ENCODE peak calls at places on chromosomes 13 and 19, in five cellular contexts. R is stimulated activated CD4-positive, alpha-beta T cell treated with anti-CD3 and anti-CD28 coated beads, Interleukin-1b, Interleukin-23, amount 100 ng/mL, for 1 hour; S is hypothalamus; E is hepatocyte; K is neural crest cell. Y is an unnamed sample.

GRCh38 chr13:109146912-109147624 is 517.7 kb downstream of the MYO16 start:
- DNase-seq in R (no peak), E (no peak), K (no peak), S (no peak), Y (peak)

GRCh38 chr19:5141926-5142724 is 173.2 kb downstream of the KDM4B start:
- DNase-seq in E (no peak), R (no peak), S (no peak), K (no peak), Y (no peak)

GRCh38 chr13:51793570-51794273 is 10.2 kb downstream of the DHRS12 start:
- DNase-seq in E (peak), R (no peak), S (no peak), K (no peak), Y (peak)

GRCh38 chr19:5046339-5047039 is 77.6 kb downstream of the KDM4B start:
- DNase-seq in S (no peak), E (peak), K (no peak), R (no peak), Y (no peak)

GRCh38 chr13:110921209-110921608 is 6.3 kb upstream of the ANKRD10 start:
- DNase-seq in K (no peak), R (no peak), E (no peak), S (no peak), Y (no peak)

GRCh38 chr13:21465710-21466160 is 6.6 kb upstream of the ZDHHC20 start:
- DNase-seq in E (peak), R (no peak), S (no peak), K (no peak), Y (no peak)

GRCh38 chr13:41050041-41050440 is 11.3 kb upstream of the WBP4 start:
- DNase-seq in E (no peak), S (no peak), R (no peak), K (no peak), Y (peak)

GRCh38 chr13:48859168-48860105 is 116.3 kb upstream of the FNDC3A start:
- DNase-seq in R (no peak), S (no peak), E (peak), K (no peak), Y (no peak)

GRCh38 chr13:110232146-110232545 is 74.8 kb downstream of the COL4A1 start:
- DNase-seq in K (no peak), R (no peak), S (no peak), E (no peak), Y (peak)

GRCh38 chr19:7744871-7745270 is 2.5 kb downstream of the CD209 start:
- DNase-seq in R (no peak), E (no peak), S (no peak), K (no peak), Y (no peak)

GRCh38 chr19:56769650-56770049 is 70.9 kb downstream of the PEG3 start:
- DNase-seq in K (no peak), S (no peak), R (no peak), E (no peak), Y (no peak)

GRCh38 chr19:18995804-18996241 is 37.5 kb downstream of the SUGP2 start:
- DNase-seq in S (no peak), R (no peak), E (peak), K (peak), Y (peak)

GRCh38 chr19:41696402-41697197 is 8.5 kb upstream of the CEACAM7 start:
- DNase-seq in E (no peak), R (no peak), S (no peak), K (no peak), Y (peak)

GRCh38 chr19:5983367-5983955 is 5.5 kb upstream of the RANBP3 start:
- DNase-seq in E (no peak), S (no peak), K (no peak), R (no peak), Y (no peak)

GRCh38 chr13:41648314-41648935 is 191.1 kb downstream of the RGCC start:
- DNase-seq in S (no peak), E (peak), R (no peak), K (no peak), Y (peak)

GRCh38 chr19:33689138-33689746 is 67.5 kb downstream of the CHST8 start:
- DNase-seq in S (no peak), E (no peak), R (no peak), K (no peak), Y (no peak)

GRCh38 chr13:98050041-98050466 is 92.8 kb upstream of the FARP1 start:
- DNase-seq in E (peak), K (no peak), R (no peak), S (no peak), Y (no peak)

GRCh38 chr13:108297114-108297513 is 27.6 kb downstream of the TNFSF13B start:
- DNase-seq in E (no peak), K (no peak), S (no peak), R (no peak), Y (no peak)

GRCh38 chr19:34260771-34261173 is 6.4 kb downstream of the GARRE1 start:
- DNase-seq in K (no peak), S (no peak), R (no peak), E (peak), Y (peak)

GRCh38 chr19:38304352-38304865 is 358 bp downstream of the C19orf33 start:
- DNase-seq in K (no peak), S (no peak), E (no peak), R (no peak), Y (no peak)

GRCh38 chr13:61286148-61286745 is 129.4 kb downstream of the PCDH20 start:
- DNase-seq in K (no peak), R (no peak), E (peak), S (no peak), Y (no peak)

GRCh38 chr13:42040730-42041016 is 7.8 kb upstream of the DGKH start:
- DNase-seq in R (no peak), E (no peak), K (no peak), S (no peak), Y (no peak)

GRCh38 chr19:16338470-16339360 is 14.1 kb downstream of the KLF2 start:
- DNase-seq in E (no peak), S (no peak), K (no peak), R (no peak), Y (peak)

Y was measured in endothelial cell of umbilical vein.